ENCODE peak calls at places on chromosomes 6 and 20, in seven cellular contexts. One of them, this sample, is unnamed.

GRCh38 chr20:58652606-58653303 is 1.7 kb downstream of the STX16 start:
- DNase-seq in AG09309: no peak
- DNase-seq in CD4-positive, alpha-beta T cell: no peak
- DNase-seq in mucosa of descending colon: no peak
- DNase-seq in lower lobe of right lung: no peak
- DNase-seq in heart right ventricle: no peak
- DNase-seq in glutamatergic neuron: no peak
- DNase-seq in this sample: no peak

GRCh38 chr6:6972456-6972855 is 135.3 kb upstream of the RREB1 start:
- DNase-seq in AG09309: peak
- DNase-seq in CD4-positive, alpha-beta T cell: no peak
- DNase-seq in mucosa of descending colon: no peak
- DNase-seq in lower lobe of right lung: no peak
- DNase-seq in heart right ventricle: no peak
- DNase-seq in glutamatergic neuron: no peak
- DNase-seq in this sample: no peak

GRCh38 chr6:77561768-77562314 is 91.0 kb upstream of the MEI4 start:
- DNase-seq in AG09309: no peak
- DNase-seq in CD4-positive, alpha-beta T cell: no peak
- DNase-seq in mucosa of descending colon: no peak
- DNase-seq in lower lobe of right lung: no peak
- DNase-seq in heart right ventricle: no peak
- DNase-seq in glutamatergic neuron: no peak
- DNase-seq in this sample: no peak

GRCh38 chr6:10692965-10693538 is 1.4 kb downstream of the C6orf52 start:
- DNase-seq in AG09309: no peak
- DNase-seq in CD4-positive, alpha-beta T cell: no peak
- DNase-seq in mucosa of descending colon: no peak
- DNase-seq in lower lobe of right lung: no peak
- DNase-seq in heart right ventricle: no peak
- DNase-seq in glutamatergic neuron: no peak
- DNase-seq in this sample: no peak

GRCh38 chr20:419556-420168 is 11.6 kb downstream of the RBCK1 start:
- DNase-seq in AG09309: no peak
- DNase-seq in CD4-positive, alpha-beta T cell: no peak
- DNase-seq in mucosa of descending colon: peak
- DNase-seq in lower lobe of right lung: no peak
- DNase-seq in heart right ventricle: no peak
- DNase-seq in glutamatergic neuron: no peak
- DNase-seq in this sample: no peak

GRCh38 chr20:12414446-12415274 is 497.0 kb downstream of the BTBD3 start:
- DNase-seq in AG09309: no peak
- DNase-seq in CD4-positive, alpha-beta T cell: no peak
- DNase-seq in mucosa of descending colon: no peak
- DNase-seq in lower lobe of right lung: no peak
- DNase-seq in heart right ventricle: no peak
- DNase-seq in glutamatergic neuron: no peak
- DNase-seq in this sample: no peak

GRCh38 chr20:35144694-35145093 is 2.4 kb downstream of the EDEM2 start:
- DNase-seq in AG09309: no peak
- DNase-seq in CD4-positive, alpha-beta T cell: no peak
- DNase-seq in mucosa of descending colon: no peak
- DNase-seq in lower lobe of right lung: no peak
- DNase-seq in heart right ventricle: no peak
- DNase-seq in glutamatergic neuron: no peak
- DNase-seq in this sample: peak

GRCh38 chr6:12163149-12163548 is 127.0 kb upstream of the EDN1 start:
- DNase-seq in AG09309: no peak
- DNase-seq in CD4-positive, alpha-beta T cell: peak
- DNase-seq in mucosa of descending colon: no peak
- DNase-seq in lower lobe of right lung: no peak
- DNase-seq in heart right ventricle: no peak
- DNase-seq in glutamatergic neuron: no peak
- DNase-seq in this sample: peak

GRCh38 chr20:58722877-58723627 is 30.5 kb downstream of the NPEPL1 start:
- DNase-seq in AG09309: no peak
- DNase-seq in CD4-positive, alpha-beta T cell: no peak
- DNase-seq in mucosa of descending colon: no peak
- DNase-seq in lower lobe of right lung: no peak
- DNase-seq in heart right ventricle: no peak
- DNase-seq in glutamatergic neuron: no peak
- DNase-seq in this sample: no peak

GRCh38 chr6:125519367-125519766 is 217.6 kb upstream of the HDDC2 start:
- DNase-seq in AG09309: no peak
- DNase-seq in CD4-positive, alpha-beta T cell: no peak
- DNase-seq in mucosa of descending colon: no peak
- DNase-seq in lower lobe of right lung: no peak
- DNase-seq in heart right ventricle: no peak
- DNase-seq in glutamatergic neuron: no peak
- DNase-seq in this sample: no peak

GRCh38 chr20:21512634-21513180 is 1.2 kb downstream of the NKX2-2 start:
- DNase-seq in AG09309: no peak
- DNase-seq in CD4-positive, alpha-beta T cell: no peak
- DNase-seq in mucosa of descending colon: no peak
- DNase-seq in lower lobe of right lung: peak
- DNase-seq in heart right ventricle: no peak
- DNase-seq in glutamatergic neuron: peak
- DNase-seq in this sample: peak

GRCh38 chr6:168956884-168957730 is 296.5 kb downstream of the THBS2 start:
- DNase-seq in AG09309: peak
- DNase-seq in CD4-positive, alpha-beta T cell: peak
- DNase-seq in mucosa of descending colon: peak
- DNase-seq in lower lobe of right lung: peak
- DNase-seq in heart right ventricle: peak
- DNase-seq in glutamatergic neuron: peak
- DNase-seq in this sample: peak

GRCh38 chr6:134535831-134536230 is 217.9 kb upstream of the SGK1 start:
- DNase-seq in AG09309: no peak
- DNase-seq in CD4-positive, alpha-beta T cell: no peak
- DNase-seq in mucosa of descending colon: no peak
- DNase-seq in lower lobe of right lung: no peak
- DNase-seq in heart right ventricle: no peak
- DNase-seq in glutamatergic neuron: no peak
- DNase-seq in this sample: no peak

GRCh38 chr20:10271470-10272219 is 53.0 kb downstream of the SNAP25 start:
- DNase-seq in AG09309: no peak
- DNase-seq in CD4-positive, alpha-beta T cell: no peak
- DNase-seq in mucosa of descending colon: no peak
- DNase-seq in lower lobe of right lung: no peak
- DNase-seq in heart right ventricle: no peak
- DNase-seq in glutamatergic neuron: peak
- DNase-seq in this sample: no peak

GRCh38 chr6:1335367-1336037 is 23.6 kb downstream of the FOXQ1 start:
- DNase-seq in AG09309: peak
- DNase-seq in CD4-positive, alpha-beta T cell: no peak
- DNase-seq in mucosa of descending colon: no peak
- DNase-seq in lower lobe of right lung: peak
- DNase-seq in heart right ventricle: peak
- DNase-seq in glutamatergic neuron: no peak
- DNase-seq in this sample: no peak

GRCh38 chr6:36715469-36715868 is 17.8 kb downstream of the RAB44 start:
- DNase-seq in AG09309: no peak
- DNase-seq in CD4-positive, alpha-beta T cell: no peak
- DNase-seq in mucosa of descending colon: no peak
- DNase-seq in lower lobe of right lung: no peak
- DNase-seq in heart right ventricle: no peak
- DNase-seq in glutamatergic neuron: no peak
- DNase-seq in this sample: no peak

GRCh38 chr20:44334306-44334705 is 2.5 kb upstream of the R3HDML start:
- DNase-seq in AG09309: no peak
- DNase-seq in CD4-positive, alpha-beta T cell: no peak
- DNase-seq in mucosa of descending colon: no peak
- DNase-seq in lower lobe of right lung: no peak
- DNase-seq in heart right ventricle: no peak
- DNase-seq in glutamatergic neuron: no peak
- DNase-seq in this sample: no peak

GRCh38 chr6:146896062-146896813 is 297.5 kb downstream of the ADGB start:
- DNase-seq in AG09309: no peak
- DNase-seq in CD4-positive, alpha-beta T cell: no peak
- DNase-seq in mucosa of descending colon: no peak
- DNase-seq in lower lobe of right lung: no peak
- DNase-seq in heart right ventricle: no peak
- DNase-seq in glutamatergic neuron: no peak
- DNase-seq in this sample: no peak

GRCh38 chr6:150894935-150895686 is 29.6 kb downstream of the MTHFD1L start:
- DNase-seq in AG09309: no peak
- DNase-seq in CD4-positive, alpha-beta T cell: no peak
- DNase-seq in mucosa of descending colon: no peak
- DNase-seq in lower lobe of right lung: no peak
- DNase-seq in heart right ventricle: no peak
- DNase-seq in glutamatergic neuron: no peak
- DNase-seq in this sample: peak

GRCh38 chr6:121435444-121436069 is at the start of gene GJA1:
- DNase-seq in AG09309: peak
- DNase-seq in CD4-positive, alpha-beta T cell: no peak
- DNase-seq in mucosa of descending colon: no peak
- DNase-seq in lower lobe of right lung: no peak
- DNase-seq in heart right ventricle: no peak
- DNase-seq in glutamatergic neuron: no peak
- DNase-seq in this sample: no peak

GRCh38 chr20:45433316-45433715 is 17.4 kb downstream of the PIGT start:
- DNase-seq in AG09309: peak
- DNase-seq in CD4-positive, alpha-beta T cell: no peak
- DNase-seq in mucosa of descending colon: no peak
- DNase-seq in lower lobe of right lung: no peak
- DNase-seq in heart right ventricle: peak
- DNase-seq in glutamatergic neuron: no peak
- DNase-seq in this sample: no peak

GRCh38 chr6:32154514-32155161 is 697 bp downstream of the PPT2 start:
- DNase-seq in AG09309: no peak
- DNase-seq in CD4-positive, alpha-beta T cell: peak
- DNase-seq in mucosa of descending colon: peak
- DNase-seq in lower lobe of right lung: peak
- DNase-seq in heart right ventricle: peak
- DNase-seq in glutamatergic neuron: peak
- DNase-seq in this sample: peak

GRCh38 chr6:42142118-42142835 is at the start of gene C6orf132:
- DNase-seq in AG09309: no peak
- DNase-seq in CD4-positive, alpha-beta T cell: no peak
- DNase-seq in mucosa of descending colon: peak
- DNase-seq in lower lobe of right lung: peak
- DNase-seq in heart right ventricle: peak
- DNase-seq in glutamatergic neuron: peak
- DNase-seq in this sample: no peak

DNA sequence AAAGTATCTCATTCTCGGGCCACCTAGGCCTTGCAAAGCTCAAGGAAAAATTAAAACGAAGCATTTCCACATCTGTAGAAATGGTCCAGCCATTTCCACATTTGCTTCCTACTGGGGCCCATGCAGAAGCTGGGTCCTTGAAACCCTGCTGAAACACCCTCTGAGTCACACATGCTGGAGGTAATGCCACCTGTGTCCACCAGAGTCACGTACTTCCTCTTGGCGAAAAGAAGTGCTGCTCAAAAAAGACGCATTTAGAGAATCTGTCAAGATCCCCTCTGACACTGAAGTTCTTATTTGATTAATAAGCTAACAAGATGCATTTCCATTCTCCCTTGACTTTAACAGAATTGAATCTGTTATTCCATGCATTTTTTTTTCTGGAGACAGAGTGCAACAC is 423.2 kb downstream of the PREX1 start:
- DNase-seq in AG09309: no peak
- DNase-seq in CD4-positive, alpha-beta T cell: no peak
- DNase-seq in mucosa of descending colon: no peak
- DNase-seq in lower lobe of right lung: no peak
- DNase-seq in heart right ventricle: no peak
- DNase-seq in glutamatergic neuron: no peak
- DNase-seq in this sample: peak
- TF ChIP-seq CTCF in AG09309: no peak
- TF ChIP-seq CTCF in CD4-positive, alpha-beta T cell: no peak
- TF ChIP-seq CTCF in mucosa of descending colon: no peak
- TF ChIP-seq CTCF in lower lobe of right lung: no peak
- TF ChIP-seq CTCF in heart right ventricle: no peak
- TF ChIP-seq CTCF in glutamatergic neuron: peak
- TF ChIP-seq CTCF in this sample: no peak

DNA sequence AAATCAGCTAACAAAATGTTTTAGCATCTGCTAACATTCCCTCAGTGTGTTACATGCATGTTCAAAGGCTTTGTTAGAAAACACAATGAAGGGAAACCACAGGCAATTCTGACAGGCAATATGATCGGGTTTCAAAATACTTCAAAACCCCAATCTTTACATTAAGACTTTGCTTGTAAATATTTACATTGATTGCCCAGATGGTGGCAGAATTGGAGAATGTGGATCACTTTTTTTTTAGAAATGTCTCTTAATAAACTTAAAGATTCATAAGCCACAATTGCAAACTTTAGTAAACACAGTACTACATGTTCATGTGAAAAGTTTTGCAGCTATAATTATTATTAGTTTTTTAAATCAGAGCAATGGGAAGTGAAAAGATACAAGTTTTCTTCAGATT is 928.5 kb upstream of the FLRT3 start:
- DNase-seq in AG09309: no peak
- DNase-seq in CD4-positive, alpha-beta T cell: no peak
- DNase-seq in mucosa of descending colon: no peak
- DNase-seq in lower lobe of right lung: no peak
- DNase-seq in heart right ventricle: no peak
- DNase-seq in glutamatergic neuron: no peak
- DNase-seq in this sample: no peak
- TF ChIP-seq CTCF in AG09309: no peak
- TF ChIP-seq CTCF in CD4-positive, alpha-beta T cell: no peak
- TF ChIP-seq CTCF in mucosa of descending colon: no peak
- TF ChIP-seq CTCF in lower lobe of right lung: no peak
- TF ChIP-seq CTCF in heart right ventricle: no peak
- TF ChIP-seq CTCF in glutamatergic neuron: no peak
- TF ChIP-seq CTCF in this sample: no peak

GRCh38 chr6:142350309-142350708 is 48.5 kb downstream of the ADGRG6 start:
- DNase-seq in AG09309: no peak
- DNase-seq in CD4-positive, alpha-beta T cell: no peak
- DNase-seq in mucosa of descending colon: no peak
- DNase-seq in lower lobe of right lung: no peak
- DNase-seq in heart right ventricle: no peak
- DNase-seq in glutamatergic neuron: no peak
- DNase-seq in this sample: no peak
- TF ChIP-seq CTCF in AG09309: no peak
- TF ChIP-seq CTCF in CD4-positive, alpha-beta T cell: no peak
- TF ChIP-seq CTCF in mucosa of descending colon: no peak
- TF ChIP-seq CTCF in lower lobe of right lung: no peak
- TF ChIP-seq CTCF in heart right ventricle: no peak
- TF ChIP-seq CTCF in glutamatergic neuron: no peak
- TF ChIP-seq CTCF in this sample: no peak

DNA sequence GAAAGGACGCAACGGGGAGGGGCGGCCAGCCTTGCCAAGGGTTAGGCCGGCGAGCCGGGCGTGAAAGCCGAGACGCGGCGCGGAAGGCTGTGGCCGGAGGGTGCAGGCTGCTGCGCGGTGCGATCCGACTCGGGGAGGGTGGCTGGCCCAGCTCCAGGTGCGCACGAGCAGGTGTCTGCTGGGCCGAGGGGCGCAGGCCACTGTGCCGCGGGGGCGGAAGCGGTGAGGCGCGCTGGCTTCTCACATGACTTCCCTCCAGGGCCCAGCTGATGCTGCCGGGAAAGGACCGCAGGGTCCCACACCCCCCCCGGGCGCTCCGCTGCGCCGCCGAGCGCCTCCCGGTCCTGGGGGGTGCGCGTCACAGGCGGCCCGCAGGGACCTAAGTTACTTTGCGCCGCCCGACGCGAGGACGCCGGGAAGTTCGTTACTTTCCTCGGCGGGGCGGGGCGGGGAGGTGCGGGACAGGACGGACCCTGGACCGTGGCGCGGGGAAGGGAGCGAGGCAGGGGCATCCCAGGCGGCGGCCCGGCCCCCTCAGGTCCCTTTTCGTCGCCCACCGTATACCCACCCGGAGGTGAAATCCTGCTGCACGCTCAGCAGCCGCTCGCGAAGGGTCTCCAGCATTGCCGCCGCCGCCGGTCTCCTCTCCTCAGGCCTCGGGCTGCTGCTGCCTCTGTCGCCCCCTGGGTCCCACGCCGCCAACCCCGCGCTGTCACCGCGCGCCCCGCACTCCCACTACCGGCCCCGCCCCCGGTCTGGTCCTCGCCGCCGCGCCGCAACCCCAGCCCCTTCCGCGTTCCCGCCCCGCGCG is at the start of gene DTNBP1:
- DNase-seq in AG09309: no peak
- DNase-seq in CD4-positive, alpha-beta T cell: peak
- DNase-seq in mucosa of descending colon: peak
- DNase-seq in lower lobe of right lung: peak
- DNase-seq in heart right ventricle: peak
- DNase-seq in glutamatergic neuron: peak
- DNase-seq in this sample: peak
- TF ChIP-seq CTCF in AG09309: no peak
- TF ChIP-seq CTCF in CD4-positive, alpha-beta T cell: no peak
- TF ChIP-seq CTCF in mucosa of descending colon: no peak
- TF ChIP-seq CTCF in lower lobe of right lung: no peak
- TF ChIP-seq CTCF in heart right ventricle: no peak
- TF ChIP-seq CTCF in glutamatergic neuron: no peak
- TF ChIP-seq CTCF in this sample: no peak